ENCODE peak calls at places on chromosome 4, in five cellular contexts. R is suprapubic skin, F is right cardiac atrium, C is mesenchymal stem cell, L is GM23248. B is an unnamed sample. For H3K27me3, the result is how much of the 10 kb centered on the place peaks cover.

GRCh38 chr4:183960021-183960420 is 54.9 kb downstream of the STOX2 start:
- DNase-seq in R (peak), F (peak), C (peak), L (peak), B (peak)

GRCh38 chr4:140717313-140717712 is 38.9 kb downstream of the TBC1D9 start:
- DNase-seq in R (no peak), F (no peak), C (no peak), L (no peak), B (no peak)

GRCh38 chr4:158808399-158808798 is 39.6 kb downstream of the FNIP2 start:
- DNase-seq in R (no peak), F (no peak), C (no peak), L (no peak), B (no peak)

GRCh38 chr4:78288327-78288726 is 231.2 kb downstream of the FRAS1 start:
- DNase-seq in R (no peak), F (no peak), C (no peak), L (peak), B (no peak)

GRCh38 chr4:105619193-105619931 is 66.9 kb downstream of the ARHGEF38 start:
- DNase-seq in R (peak), F (peak), C (no peak), L (no peak), B (no peak)

GRCh38 chr4:629636-629915 is 4.2 kb downstream of the PDE6B start:
- DNase-seq in R (no peak), F (no peak), C (no peak), L (no peak), B (no peak)

GRCh38 chr4:114600066-114600552 is 1.5 kb downstream of the UGT8 start:
- DNase-seq in R (no peak), F (no peak), C (no peak), L (no peak), B (no peak)

GRCh38 chr4:36420111-36420679 is 138.8 kb downstream of the DTHD1 start:
- DNase-seq in R (no peak), F (no peak), C (no peak), L (no peak), B (no peak)

GRCh38 chr4:35559559-35560365 is 684.6 kb downstream of the ARAP2 start:
- DNase-seq in R (no peak), F (no peak), C (no peak), L (no peak), B (no peak)

GRCh38 chr4:175614880-175615279 is 197.2 kb downstream of the GPM6A start:
- DNase-seq in R (no peak), F (no peak), C (no peak), L (no peak), B (no peak)

GRCh38 chr4:146640021-146640425 is 1.3 kb downstream of the POU4F2 start:
- DNase-seq in R (peak), F (no peak), C (no peak), L (no peak), B (peak)
- H3K27me3 ChIP-seq in R (half or more), F (under half), C (half or more), L (half or more), B (half or more)

GRCh38 chr4:112515278-112516075 is 503 bp downstream of the NEUROG2 start:
- DNase-seq in R (no peak), F (peak), C (peak), L (peak), B (peak)
- H3K27me3 ChIP-seq in R (half or more), F (under half), C (half or more), L (half or more), B (half or more)

DNA sequence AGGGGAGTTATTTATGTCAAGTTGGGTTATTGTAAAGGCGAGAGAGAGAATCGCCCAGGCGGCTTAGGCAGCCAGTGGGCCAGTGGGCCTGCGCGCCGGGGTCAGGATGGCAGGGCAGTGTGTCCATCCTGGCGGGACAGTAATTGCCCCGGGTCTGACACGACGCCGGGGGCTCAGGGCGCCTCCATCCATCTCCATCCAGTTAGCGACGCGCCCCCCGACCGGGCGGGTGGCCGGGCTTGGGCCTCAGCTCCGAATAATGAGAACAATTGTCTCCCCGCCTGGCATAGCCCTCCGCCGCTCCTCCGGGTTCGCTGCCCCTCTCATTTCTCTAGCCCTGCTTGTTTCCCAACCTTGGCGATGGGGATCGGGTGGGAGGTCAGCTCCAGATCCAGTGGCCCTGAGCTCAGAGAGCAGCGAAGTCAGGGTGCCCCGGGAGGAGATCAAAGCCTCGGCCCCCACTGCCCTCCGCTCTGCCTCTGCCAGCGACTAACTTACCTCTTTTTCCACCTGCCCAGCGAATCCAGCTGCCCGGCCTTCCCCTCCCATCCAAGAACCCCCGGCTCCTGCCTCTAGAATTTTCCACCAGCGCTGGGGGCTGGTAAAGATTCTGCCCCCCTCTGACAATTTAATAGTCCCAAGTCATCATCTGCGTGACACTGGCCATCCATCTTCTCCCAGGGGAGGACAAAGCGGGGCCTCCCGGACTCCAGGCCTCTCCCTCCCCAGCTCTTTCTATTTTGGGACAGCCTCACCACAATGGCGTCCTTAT is 56.9 kb upstream of the TMEM33 start:
- DNase-seq in R (no peak), F (no peak), C (no peak), L (no peak), B (peak)
- H3K27me3 ChIP-seq in R (half or more), F (under half), C (half or more), L (half or more), B (half or more)

GRCh38 chr4:186666750-186667149 is 56.9 kb downstream of the FAT1 start:
- DNase-seq in R (no peak), F (no peak), C (peak), L (no peak), B (no peak)

GRCh38 chr4:186669159-186669720 is 54.4 kb downstream of the FAT1 start:
- DNase-seq in R (no peak), F (no peak), C (peak), L (peak), B (peak)

GRCh38 chr4:186666252-186666651 is 57.4 kb downstream of the FAT1 start:
- DNase-seq in R (no peak), F (no peak), C (peak), L (no peak), B (no peak)

GRCh38 chr4:186669735-186670134 is 53.9 kb downstream of the FAT1 start:
- DNase-seq in R (no peak), F (no peak), C (no peak), L (no peak), B (no peak)
- H3K27me3 ChIP-seq in R (under half), F (under half), C (under half), L (under half), B (under half)

GRCh38 chr4:54224960-54225670 is 4.0 kb upstream of the PDGFRA start:
- DNase-seq in R (no peak), F (no peak), C (no peak), L (no peak), B (peak)
- H3K27me3 ChIP-seq in R (half or more), F (under half), C (under half), L (under half), B (half or more)

DNA sequence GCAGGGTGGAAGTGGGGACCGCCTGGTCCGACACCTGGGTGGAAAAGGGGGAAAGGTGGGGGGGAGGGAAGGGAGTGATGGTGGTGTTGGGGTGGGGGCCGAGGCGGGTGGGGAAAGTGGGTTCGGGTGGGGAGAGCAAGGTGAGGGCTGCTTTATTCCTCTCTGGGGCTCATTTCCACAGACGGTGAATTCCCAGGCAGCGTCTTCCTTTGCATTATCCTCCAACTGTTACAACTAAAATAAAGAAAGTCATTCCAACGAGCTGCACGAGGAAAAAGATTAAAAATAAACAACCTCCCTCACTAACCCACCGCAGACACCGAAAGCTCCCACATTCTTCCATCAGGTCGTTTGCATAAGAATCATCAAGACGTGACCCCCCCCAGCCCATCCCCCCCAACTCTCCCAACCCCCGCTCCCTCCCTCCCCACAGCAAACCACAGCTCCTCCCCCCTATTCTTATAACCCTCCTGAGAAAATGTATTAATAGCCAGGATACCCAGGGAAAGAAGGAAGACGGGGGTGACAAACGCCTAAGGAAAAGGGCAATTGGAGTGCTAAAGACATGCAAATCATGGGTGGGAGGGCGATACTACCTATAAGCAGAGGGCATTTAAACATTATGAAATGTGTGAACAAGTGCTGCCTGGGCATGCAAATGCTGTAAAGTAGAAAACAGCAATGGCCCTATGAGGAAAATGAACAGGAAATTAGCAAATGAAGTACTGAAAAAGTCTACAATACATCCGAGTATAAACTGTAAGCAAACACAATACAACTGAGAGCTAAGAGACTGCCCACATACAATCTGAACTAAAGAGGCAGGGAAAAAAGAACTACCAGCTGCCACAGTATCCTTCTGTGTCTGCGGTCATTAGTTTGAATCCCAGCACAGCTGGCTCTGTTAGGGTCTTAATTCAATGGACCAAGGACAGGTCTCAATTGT is 2.6 kb downstream of the CXXC4 start:
- DNase-seq in R (no peak), F (peak), C (peak), L (peak), B (peak)
- H3K27me3 ChIP-seq in R (under half), F (under half), C (under half), L (under half), B (under half)

DNA sequence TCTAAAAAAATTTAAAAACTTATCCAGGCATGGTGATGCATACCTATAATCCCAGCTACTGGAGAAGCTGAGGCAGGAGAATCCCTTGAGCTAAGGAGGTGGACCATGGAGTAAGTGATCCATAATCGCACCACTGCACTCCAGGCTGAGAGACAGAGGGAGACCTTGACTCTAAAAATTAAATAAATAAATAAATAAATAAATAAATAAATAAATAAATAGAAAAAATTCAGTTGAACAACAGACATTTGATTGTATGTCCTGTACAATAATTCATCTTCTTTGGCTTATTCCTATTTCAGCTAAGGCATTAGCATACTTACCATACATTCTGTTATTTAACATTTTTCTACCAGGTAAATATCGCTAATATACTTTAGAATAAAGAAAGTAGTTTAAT is 726.1 kb upstream of the GALNTL6 start:
- DNase-seq in R (no peak), F (no peak), C (no peak), L (no peak), B (no peak)
- H3K27me3 ChIP-seq in R (under half), F (under half), C (under half), L (under half), B (under half)